ENCODE peak calls at places on chromosomes 11 and 22, in ten cellular contexts. X is choroid plexus epithelial cell, C is endothelial cell, P is GM19239, E is EL, A is GOT3, Q is cardiac fibroblast, Y is germinal center, U is GM06990, Z is B cell. G is an unnamed sample.

GRCh38 chr22:29609139-29609538 is 5.7 kb downstream of the NF2 start:
- DNase-seq in X (peak), C (peak), P (no peak), E (no peak), A (no peak), Q (no peak), Y (no peak), U (no peak), Z (no peak), G (no peak)

GRCh38 chr11:62269654-62270278 is at the start of gene SCGB2A2:
- DNase-seq in X (peak), C (no peak), P (no peak), E (no peak), A (no peak), Q (no peak), Y (no peak), U (no peak), Z (no peak), G (no peak)

GRCh38 chr11:87173185-87174039 is 135.7 kb downstream of the TMEM135 start:
- DNase-seq in X (peak), C (no peak), P (no peak), E (peak), A (no peak), Q (peak), Y (no peak), U (no peak), Z (no peak), G (no peak)

GRCh38 chr11:71946144-71946571 is 17.3 kb downstream of the RNF121 start:
- DNase-seq in X (peak), C (no peak), P (no peak), E (peak), A (no peak), Q (peak), Y (no peak), U (no peak), Z (no peak), G (no peak)

GRCh38 chr11:65872555-65873279 is at the start of gene EFEMP2:
- DNase-seq in X (peak), C (peak), P (no peak), E (peak), A (no peak), Q (peak), Y (no peak), U (no peak), Z (no peak), G (no peak)

GRCh38 chr22:23862103-23862502 is 4.4 kb downstream of the SLC2A11 start:
- DNase-seq in X (peak), C (peak), P (no peak), E (peak), A (peak), Q (peak), Y (peak), U (no peak), Z (peak), G (no peak)

GRCh38 chr22:19879996-19880785 is 25.5 kb upstream of the GNB1L start:
- DNase-seq in X (no peak), C (no peak), P (no peak), E (no peak), A (no peak), Q (no peak), Y (no peak), U (peak), Z (no peak), G (no peak)

GRCh38 chr22:19233189-19233661 is 54.7 kb upstream of the SLC25A1 start:
- DNase-seq in X (no peak), C (no peak), P (no peak), E (no peak), A (no peak), Q (no peak), Y (no peak), U (no peak), Z (no peak), G (no peak)

GRCh38 chr11:65861533-65862183 is 1.4 kb downstream of the MUS81 start:
- DNase-seq in X (no peak), C (peak), P (no peak), E (peak), A (no peak), Q (no peak), Y (no peak), U (no peak), Z (peak), G (no peak)

GRCh38 chr11:19018901-19019300 is 41.6 kb downstream of the MRGPRX2 start:
- DNase-seq in X (no peak), C (peak), P (no peak), E (no peak), A (no peak), Q (no peak), Y (no peak), U (no peak), Z (no peak), G (no peak)

GRCh38 chr22:22894740-22895731 is 7.4 kb downstream of the IGLL5 start:
- DNase-seq in X (no peak), C (no peak), P (no peak), E (no peak), A (no peak), Q (no peak), Y (no peak), U (no peak), Z (peak), G (no peak)

GRCh38 chr11:20162824-20163777 is 2.8 kb upstream of the DBX1 start:
- DNase-seq in X (peak), C (peak), P (no peak), E (peak), A (no peak), Q (peak), Y (no peak), U (no peak), Z (peak), G (peak)

GRCh38 chr22:49413551-49413950 is 414.1 kb downstream of the BRD1 start:
- DNase-seq in X (no peak), C (no peak), P (no peak), E (no peak), A (no peak), Q (no peak), Y (no peak), U (no peak), Z (no peak), G (no peak)